ENCODE peak calls at places on chromosomes 13 and 19, in seven cellular contexts. R, O, Z, P, S, U and L are unnamed samples.

GRCh38 chr13:31072041-31072440 is 89.7 kb downstream of the HSPH1 start:
- DNase-seq in U (no peak), S (no peak), P (no peak), O (no peak), R (peak), Z (no peak), L (no peak)

GRCh38 chr13:111577429-111577828 is 257.0 kb downstream of the TEX29 start:
- DNase-seq in O (no peak), Z (no peak), S (no peak), R (no peak), U (peak), P (no peak), L (no peak)

GRCh38 chr19:14073925-14074838 is 1.6 kb downstream of the MISP3 start:
- DNase-seq in O (peak), P (no peak), R (peak), U (peak), S (no peak), Z (peak), L (peak)

GRCh38 chr13:99056381-99057014 is 78.6 kb upstream of the DOCK9 start:
- DNase-seq in U (no peak), P (no peak), Z (no peak), S (no peak), O (no peak), R (no peak), L (no peak)

GRCh38 chr19:32798201-32798600 is 71.4 kb downstream of the SLC7A9 start:
- DNase-seq in U (no peak), P (no peak), R (no peak), O (no peak), Z (no peak), S (no peak), L (no peak)

GRCh38 chr13:94716016-94716415 is 3.7 kb upstream of the SOX21 start:
- DNase-seq in R (no peak), Z (peak), U (no peak), P (no peak), O (no peak), S (no peak), L (no peak)

GRCh38 chr19:49889038-49889686 is 7.5 kb downstream of the IL4I1 start:
- DNase-seq in R (no peak), U (no peak), Z (no peak), O (no peak), S (no peak), P (no peak), L (no peak)

GRCh38 chr19:48806518-48806817 is 4.4 kb downstream of the BCAT2 start:
- DNase-seq in U (no peak), Z (no peak), R (peak), S (peak), P (no peak), O (peak), L (no peak)

GRCh38 chr19:13975870-13976269 is 23.6 kb downstream of the DCAF15 start:
- DNase-seq in Z (no peak), R (no peak), U (no peak), P (no peak), S (no peak), O (no peak), L (no peak)

GRCh38 chr13:95588134-95588533 is 35.6 kb downstream of the CLDN10 start:
- DNase-seq in R (no peak), P (no peak), S (no peak), U (no peak), O (no peak), Z (no peak), L (no peak)

GRCh38 chr13:88800505-88800904 is 1129.3 kb downstream of the SLITRK5 start:
- DNase-seq in O (no peak), Z (no peak), U (no peak), S (no peak), R (no peak), P (no peak), L (no peak)